ENCODE peak calls at places on chromosomes 3 and 15, in five cellular contexts. C is stimulated activated CD4-positive, alpha-beta T cell treated with anti-CD3 and anti-CD28 coated beads, TNF-alpha, amount 100 ng/mL, for 1 hour; Y is T-helper 2 cell; D is foreskin keratinocyte; Z is left colon. H is an unnamed sample.

GRCh38 chr3:172595648-172596393 is 72.6 kb upstream of the TNFSF10 start:
- DNase-seq in C (no peak), Y (no peak), D (peak), Z (peak), H (no peak)

GRCh38 chr15:29569533-29570092 is 252.7 kb downstream of the TJP1 start:
- DNase-seq in C (no peak), Y (no peak), D (no peak), Z (peak), H (no peak)

GRCh38 chr15:49079340-49080039 is 33.2 kb upstream of the SECISBP2L start:
- DNase-seq in C (no peak), Y (no peak), D (no peak), Z (no peak), H (no peak)

GRCh38 chr15:39657181-39657580 is 76.3 kb downstream of the THBS1 start:
- DNase-seq in C (no peak), Y (no peak), D (no peak), Z (no peak), H (no peak)

GRCh38 chr15:90388462-90389182 is 580 bp downstream of the IQGAP1 start:
- DNase-seq in C (peak), Y (peak), D (no peak), Z (peak), H (no peak)

GRCh38 chr3:183122257-183122932 is 23.1 kb upstream of the MCCC1 start:
- DNase-seq in C (no peak), Y (no peak), D (no peak), Z (no peak), H (no peak)

GRCh38 chr3:127459205-127459604 is 131.3 kb downstream of the TPRA1 start:
- DNase-seq in C (no peak), Y (no peak), D (no peak), Z (no peak), H (no peak)

GRCh38 chr15:25780479-25781255 is 82.5 kb downstream of the ATP10A start:
- DNase-seq in C (no peak), Y (no peak), D (no peak), Z (no peak), H (no peak)

GRCh38 chr3:186598108-186598784 is 14.6 kb upstream of the AHSG start:
- DNase-seq in C (no peak), Y (no peak), D (no peak), Z (no peak), H (no peak)

GRCh38 chr3:71133874-71134273 is 449.7 kb downstream of the FOXP1 start:
- DNase-seq in C (no peak), Y (no peak), D (no peak), Z (no peak), H (no peak)

GRCh38 chr3:169954142-169954756 is 12.4 kb upstream of the SEC62 start:
- DNase-seq in C (no peak), Y (no peak), D (no peak), Z (no peak), H (no peak)

GRCh38 chr15:68499620-68500312 is 67.8 kb upstream of the ITGA11 start:
- DNase-seq in C (no peak), Y (no peak), D (no peak), Z (no peak), H (no peak)

GRCh38 chr3:178735032-178735674 is 198.9 kb downstream of the KCNMB2 start:
- DNase-seq in C (no peak), Y (no peak), D (no peak), Z (no peak), H (no peak)

GRCh38 chr3:127544151-127544805 is 46.3 kb downstream of the TPRA1 start:
- DNase-seq in C (peak), Y (peak), D (no peak), Z (peak), H (peak)

GRCh38 chr3:48678056-48678455 is 7.7 kb downstream of the NCKIPSD start:
- DNase-seq in C (no peak), Y (no peak), D (no peak), Z (no peak), H (no peak)

GRCh38 chr3:64074091-64074490 is 50.8 kb upstream of the PSMD6 start:
- DNase-seq in C (no peak), Y (no peak), D (no peak), Z (no peak), H (no peak)

GRCh38 chr3:124177070-124177469 is 185.1 kb upstream of the ROPN1 start:
- DNase-seq in C (no peak), Y (no peak), D (no peak), Z (no peak), H (no peak)

GRCh38 chr3:126340081-126340511 is 17.1 kb downstream of the KLF15 start:
- DNase-seq in C (no peak), Y (no peak), D (no peak), Z (no peak), H (no peak)

GRCh38 chr3:183579967-183580720 is 24.6 kb upstream of the KLHL6 start:
- DNase-seq in C (no peak), Y (no peak), D (no peak), Z (no peak), H (no peak)

H was measured in stimulated activated CD8-positive, alpha-beta memory T cell treated with anti-CD3 and anti-CD28 coated beads, Interleukin-4, amount 100 ng/mL, for 4 hours.